ENCODE peak calls at places on chromosomes 1 and 21, in eight cellular contexts. One of them, this sample, is unnamed.

GRCh38 chr1:185441608-185442007 is 124.6 kb upstream of the IVNS1ABP start:
- DNase-seq in brain microvascular endothelial cell: peak; percentile 81
- DNase-seq in tibial nerve: no peak
- DNase-seq in suprapubic skin: no peak
- DNase-seq in ovary: no peak
- DNase-seq in spleen: no peak
- DNase-seq in GM23338: no peak
- DNase-seq in HepG2: peak; percentile 38
- DNase-seq in this sample: no peak

GRCh38 chr1:180923024-180923841 is 10.5 kb downstream of the KIAA1614 start:
- DNase-seq in brain microvascular endothelial cell: no peak
- DNase-seq in tibial nerve: no peak
- DNase-seq in suprapubic skin: no peak
- DNase-seq in ovary: no peak
- DNase-seq in spleen: no peak
- DNase-seq in GM23338: peak; percentile 98
- DNase-seq in HepG2: peak; percentile 45
- DNase-seq in this sample: peak; percentile 19

GRCh38 chr1:27952147-27952546 is 7.6 kb upstream of the XKR8 start:
- DNase-seq in brain microvascular endothelial cell: no peak
- DNase-seq in tibial nerve: no peak
- DNase-seq in suprapubic skin: no peak
- DNase-seq in ovary: no peak
- DNase-seq in spleen: no peak
- DNase-seq in GM23338: no peak
- DNase-seq in HepG2: no peak
- DNase-seq in this sample: no peak

GRCh38 chr1:69858534-69858933 is 290.8 kb downstream of the LRRC7 start:
- DNase-seq in brain microvascular endothelial cell: peak; percentile 11
- DNase-seq in tibial nerve: no peak
- DNase-seq in suprapubic skin: no peak
- DNase-seq in ovary: no peak
- DNase-seq in spleen: no peak
- DNase-seq in GM23338: no peak
- DNase-seq in HepG2: no peak
- DNase-seq in this sample: no peak

GRCh38 chr1:234605983-234606730 is 3.8 kb downstream of the IRF2BP2 start:
- DNase-seq in brain microvascular endothelial cell: no peak
- DNase-seq in tibial nerve: no peak
- DNase-seq in suprapubic skin: no peak
- DNase-seq in ovary: no peak
- DNase-seq in spleen: peak; percentile 86
- DNase-seq in GM23338: no peak
- DNase-seq in HepG2: peak; percentile 74
- DNase-seq in this sample: no peak

GRCh38 chr1:248144513-248145198 is at the start of gene OR2M5:
- DNase-seq in brain microvascular endothelial cell: no peak
- DNase-seq in tibial nerve: no peak
- DNase-seq in suprapubic skin: no peak
- DNase-seq in ovary: no peak
- DNase-seq in spleen: no peak
- DNase-seq in GM23338: no peak
- DNase-seq in HepG2: no peak
- DNase-seq in this sample: no peak

GRCh38 chr1:178005450-178005849 is 35.6 kb upstream of the SEC16B start:
- DNase-seq in brain microvascular endothelial cell: no peak
- DNase-seq in tibial nerve: no peak
- DNase-seq in suprapubic skin: no peak
- DNase-seq in ovary: no peak
- DNase-seq in spleen: no peak
- DNase-seq in GM23338: no peak
- DNase-seq in HepG2: no peak
- DNase-seq in this sample: no peak

GRCh38 chr1:53328009-53328489 is at the start of gene LRP8:
- DNase-seq in brain microvascular endothelial cell: peak; percentile 38
- DNase-seq in tibial nerve: peak; percentile 30
- DNase-seq in suprapubic skin: no peak
- DNase-seq in ovary: peak; percentile 77
- DNase-seq in spleen: peak; percentile 94
- DNase-seq in GM23338: peak; percentile 80
- DNase-seq in HepG2: peak; percentile 25
- DNase-seq in this sample: peak; percentile 73

GRCh38 chr1:246703581-246703980 is 20.6 kb upstream of the SCCPDH start:
- DNase-seq in brain microvascular endothelial cell: no peak
- DNase-seq in tibial nerve: no peak
- DNase-seq in suprapubic skin: no peak
- DNase-seq in ovary: no peak
- DNase-seq in spleen: no peak
- DNase-seq in GM23338: no peak
- DNase-seq in HepG2: no peak
- DNase-seq in this sample: peak; percentile 37

GRCh38 chr1:15886613-15887167 is 39.2 kb downstream of the SPEN start:
- DNase-seq in brain microvascular endothelial cell: no peak
- DNase-seq in tibial nerve: no peak
- DNase-seq in suprapubic skin: no peak
- DNase-seq in ovary: no peak
- DNase-seq in spleen: no peak
- DNase-seq in GM23338: no peak
- DNase-seq in HepG2: no peak
- DNase-seq in this sample: no peak

GRCh38 chr1:20401405-20402010 is 84.5 kb downstream of the CAMK2N1 start:
- DNase-seq in brain microvascular endothelial cell: no peak
- DNase-seq in tibial nerve: no peak
- DNase-seq in suprapubic skin: peak; percentile 71
- DNase-seq in ovary: no peak
- DNase-seq in spleen: no peak
- DNase-seq in GM23338: no peak
- DNase-seq in HepG2: no peak
- DNase-seq in this sample: no peak
- H3K27me3 ChIP-seq in brain microvascular endothelial cell: peaks cover 17% of the 10 kb centered on the region
- H3K27me3 ChIP-seq in tibial nerve: peaks cover 29% of the 10 kb centered on the region
- H3K27me3 ChIP-seq in suprapubic skin: peaks cover 75% of the 10 kb centered on the region
- H3K27me3 ChIP-seq in ovary: no peaks in the 10 kb centered on the region
- H3K27me3 ChIP-seq in spleen: peaks cover 83% of the 10 kb centered on the region
- H3K27me3 ChIP-seq in GM23338: peaks cover 82% of the 10 kb centered on the region
- H3K27me3 ChIP-seq in HepG2: peaks cover 18% of the 10 kb centered on the region
- H3K27me3 ChIP-seq in this sample: no peaks in the 10 kb centered on the region

GRCh38 chr1:244513493-244513892 is 52.4 kb downstream of the CATSPERE start:
- DNase-seq in brain microvascular endothelial cell: no peak
- DNase-seq in tibial nerve: no peak
- DNase-seq in suprapubic skin: no peak
- DNase-seq in ovary: no peak
- DNase-seq in spleen: no peak
- DNase-seq in GM23338: no peak
- DNase-seq in HepG2: no peak
- DNase-seq in this sample: no peak

GRCh38 chr1:244515680-244516079 is 54.6 kb downstream of the CATSPERE start:
- DNase-seq in brain microvascular endothelial cell: no peak
- DNase-seq in tibial nerve: no peak
- DNase-seq in suprapubic skin: no peak
- DNase-seq in ovary: no peak
- DNase-seq in spleen: no peak
- DNase-seq in GM23338: no peak
- DNase-seq in HepG2: no peak
- DNase-seq in this sample: no peak
- TF ChIP-seq CTCF in brain microvascular endothelial cell: no peak
- TF ChIP-seq CTCF in tibial nerve: no peak
- TF ChIP-seq CTCF in suprapubic skin: no peak
- TF ChIP-seq CTCF in ovary: no peak
- TF ChIP-seq CTCF in spleen: no peak
- TF ChIP-seq CTCF in GM23338: no peak
- TF ChIP-seq CTCF in HepG2: no peak
- TF ChIP-seq CTCF in this sample: no peak

GRCh38 chr21:26784974-26785373 is 60.2 kb downstream of the ADAMTS1 start:
- DNase-seq in brain microvascular endothelial cell: no peak
- DNase-seq in tibial nerve: no peak
- DNase-seq in suprapubic skin: no peak
- DNase-seq in ovary: no peak
- DNase-seq in spleen: no peak
- DNase-seq in GM23338: no peak
- DNase-seq in HepG2: no peak
- DNase-seq in this sample: no peak
- H3K27ac ChIP-seq in brain microvascular endothelial cell: no peak overlapping the region
- H3K27ac ChIP-seq in tibial nerve: peak overlapping the region; percentile 64
- H3K27ac ChIP-seq in suprapubic skin: peak overlapping the region; percentile 59
- H3K27ac ChIP-seq in ovary: peak overlapping the region; percentile 13
- H3K27ac ChIP-seq in spleen: no peak overlapping the region
- H3K27ac ChIP-seq in GM23338: no peak overlapping the region
- H3K27ac ChIP-seq in HepG2: no peak overlapping the region
- H3K27ac ChIP-seq in this sample: no peak overlapping the region

GRCh38 chr1:4407851-4408250 is 246.6 kb upstream of the AJAP1 start:
- DNase-seq in brain microvascular endothelial cell: no peak
- DNase-seq in tibial nerve: no peak
- DNase-seq in suprapubic skin: no peak
- DNase-seq in ovary: no peak
- DNase-seq in spleen: no peak
- DNase-seq in GM23338: no peak
- DNase-seq in HepG2: no peak
- DNase-seq in this sample: no peak
- H3K27me3 ChIP-seq in brain microvascular endothelial cell: no peaks in the 10 kb centered on the region
- H3K27me3 ChIP-seq in tibial nerve: no peaks in the 10 kb centered on the region
- H3K27me3 ChIP-seq in suprapubic skin: peaks cover 10% of the 10 kb centered on the region
- H3K27me3 ChIP-seq in ovary: no peaks in the 10 kb centered on the region
- H3K27me3 ChIP-seq in spleen: no peaks in the 10 kb centered on the region
- H3K27me3 ChIP-seq in GM23338: no peaks in the 10 kb centered on the region
- H3K27me3 ChIP-seq in HepG2: no peaks in the 10 kb centered on the region
- H3K27me3 ChIP-seq in this sample: no peaks in the 10 kb centered on the region

DNA sequence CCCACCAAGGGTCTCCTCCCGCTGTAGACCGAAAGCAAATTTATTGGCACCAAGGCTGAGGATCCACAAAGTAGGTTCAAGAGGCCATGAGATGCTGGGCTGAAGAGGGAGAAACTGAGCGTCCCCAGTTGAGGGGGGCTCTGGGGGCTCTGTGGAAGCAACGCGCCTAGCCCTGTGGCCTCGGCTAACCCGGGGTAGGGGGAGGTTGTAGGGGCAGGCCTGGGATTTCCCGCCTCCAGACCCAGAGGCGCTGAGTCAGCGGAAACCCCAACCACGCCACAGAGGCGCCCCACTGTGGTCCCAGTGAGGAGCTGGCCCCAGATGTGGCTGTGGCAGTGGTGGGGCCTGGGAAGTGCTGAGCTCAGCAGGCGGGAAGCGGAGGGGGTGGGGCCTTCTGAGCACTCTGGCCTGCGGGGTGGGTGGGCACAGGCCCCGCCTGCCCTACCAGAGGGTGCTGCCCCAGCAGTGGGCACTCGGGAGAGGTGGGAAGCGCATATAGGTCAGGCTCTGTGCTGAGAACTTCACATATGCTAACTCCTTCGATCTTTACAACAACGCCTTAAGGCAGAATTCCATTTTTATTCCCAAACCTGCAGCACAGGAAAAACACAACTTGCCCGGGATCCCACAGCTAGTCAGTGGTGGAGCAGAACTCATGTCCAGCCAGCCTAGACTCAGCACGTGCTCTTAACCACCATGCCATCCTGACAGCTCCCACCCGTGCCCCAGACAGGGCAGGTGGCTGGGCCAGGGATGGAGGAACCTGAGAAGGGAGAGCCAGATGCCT is 1.5 kb upstream of the COL16A1 start:
- DNase-seq in brain microvascular endothelial cell: peak; percentile 43
- DNase-seq in tibial nerve: peak; percentile 60
- DNase-seq in suprapubic skin: no peak
- DNase-seq in ovary: peak; percentile 85
- DNase-seq in spleen: peak; percentile 81
- DNase-seq in GM23338: peak; percentile 88
- DNase-seq in HepG2: peak; percentile 68
- DNase-seq in this sample: peak; percentile 56
- TF ChIP-seq CTCF in brain microvascular endothelial cell: peak; percentile 63
- TF ChIP-seq CTCF in tibial nerve: peak; percentile 51
- TF ChIP-seq CTCF in suprapubic skin: no peak
- TF ChIP-seq CTCF in ovary: no peak
- TF ChIP-seq CTCF in spleen: no peak
- TF ChIP-seq CTCF in GM23338: no peak
- TF ChIP-seq CTCF in HepG2: peak; percentile 93
- TF ChIP-seq CTCF in this sample: peak; percentile 15

This sample was measured in right lobe of liver.